ENCODE peak calls at places on chromosomes 4 and X, in nine cellular contexts. M is KG1, K is neural crest cell, R is uterus, A is tibial artery, O is GM03348, W is cardiac muscle cell, H is omental fat pad, U is HTR-8/SVneo. V is an unnamed sample.

GRCh38 chr4:11397146-11397545 is 31.5 kb downstream of the HS3ST1 start:
- DNase-seq in H (no peak), O (no peak), K (no peak), A (no peak), R (no peak), U (no peak), W (peak), M (no peak), V (no peak)

GRCh38 chrX:23805379-23805778 is 22.4 kb downstream of the SAT1 start:
- DNase-seq in W (no peak), A (no peak), H (no peak), U (no peak), R (no peak), K (no peak), M (no peak), O (no peak), V (no peak)

GRCh38 chrX:13658602-13659001 is 5.7 kb downstream of the TCEANC start:
- DNase-seq in H (no peak), R (no peak), O (peak), A (no peak), M (peak), W (peak), U (peak), K (no peak), V (peak)

GRCh38 chr4:163382178-163382869 is 38.6 kb downstream of the NPY5R start:
- DNase-seq in K (no peak), A (no peak), U (no peak), R (no peak), O (no peak), M (no peak), W (no peak), H (no peak), V (no peak)

GRCh38 chr4:124202106-124202505 is 510.4 kb downstream of the ANKRD50 start:
- DNase-seq in O (peak), H (no peak), U (no peak), K (no peak), M (no peak), A (no peak), R (peak), W (no peak), V (peak)

GRCh38 chr4:179625391-179625790 is 2183.2 kb upstream of the AGA start:
- DNase-seq in M (no peak), A (no peak), U (peak), W (no peak), K (no peak), R (no peak), H (no peak), O (no peak), V (no peak)

GRCh38 chr4:159010563-159011260 is 92.2 kb upstream of the RAPGEF2 start:
- DNase-seq in K (no peak), H (peak), R (peak), M (no peak), A (peak), O (peak), W (no peak), U (no peak), V (peak)

GRCh38 chr4:153564630-153565525 is 98.7 kb downstream of the TMEM131L start:
- DNase-seq in W (no peak), H (no peak), K (no peak), A (no peak), U (no peak), M (no peak), O (peak), R (no peak), V (peak)

GRCh38 chrX:24424948-24425347 is 40.1 kb upstream of the PDK3 start:
- DNase-seq in H (no peak), M (no peak), A (peak), U (no peak), K (no peak), W (no peak), O (peak), R (peak), V (no peak)